ENCODE peak calls at places on chromosomes 4 and X, in ten cellular contexts. Y is BE2C; K is CD4-positive, alpha-beta T cell; S is fibroblast of mammary gland; X is bronchial epithelial cell; Q is psoas muscle; J is astrocyte of the spinal cord; O is activated CD8-positive, alpha-beta T cell treated with anti-CD3 and anti-CD28 coated beads for 36 hours; R is AG09309; P is heart left ventricle. I is an unnamed sample.
A peak's percentile ranks its signal among the peaks of the same experiment; 100 is the strongest.

GRCh38 chr4:72505314-72505744 is 63.7 kb downstream of the ADAMTS3 start:
- DNase-seq in Y (peak; percentile 75), K (no peak), S (peak; percentile 69), X (peak; percentile 53), Q (no peak), J (peak; percentile 57), O (peak; percentile 2), R (no peak), P (no peak), I (no peak)

GRCh38 chr4:159269143-159269542 is 166.3 kb downstream of the RAPGEF2 start:
- DNase-seq in Y (peak; percentile 75), K (no peak), S (no peak), X (no peak), Q (no peak), J (no peak), O (no peak), R (no peak), P (no peak), I (no peak)

GRCh38 chr4:1207157-1207470 is 34.7 kb upstream of the SPON2 start:
- DNase-seq in Y (peak; percentile 6), K (no peak), S (no peak), X (no peak), Q (no peak), J (no peak), O (peak; percentile 0), R (no peak), P (peak; percentile 29), I (no peak)

GRCh38 chr4:25180524-25181131 is 20.4 kb upstream of the SEPSECS start:
- DNase-seq in Y (peak; percentile 51), K (peak; percentile 22), S (peak; percentile 67), X (peak; percentile 51), Q (no peak), J (peak; percentile 41), O (peak; percentile 57), R (no peak), P (no peak), I (no peak)

GRCh38 chr4:141140271-141141205 is 7.3 kb upstream of the RNF150 start:
- DNase-seq in Y (no peak), K (no peak), S (no peak), X (no peak), Q (no peak), J (peak; percentile 9), O (no peak), R (no peak), P (no peak), I (no peak)

GRCh38 chrX:100944601-100945000 is 15.9 kb upstream of the XKRX start:
- DNase-seq in Y (no peak), K (no peak), S (no peak), X (no peak), Q (no peak), J (peak; percentile 5), O (no peak), R (no peak), P (no peak), I (no peak)

GRCh38 chr4:11182586-11183357 is 245.9 kb downstream of the HS3ST1 start:
- DNase-seq in Y (no peak), K (no peak), S (peak; percentile 78), X (peak; percentile 75), Q (no peak), J (peak; percentile 83), O (no peak), R (no peak), P (no peak), I (no peak)

GRCh38 chrX:87045352-87045751 is 472.2 kb upstream of the KLHL4 start:
- DNase-seq in Y (no peak), K (no peak), S (no peak), X (no peak), Q (no peak), J (no peak), O (no peak), R (no peak), P (no peak), I (no peak)

GRCh38 chrX:30308263-30309138 is 689 bp downstream of the NR0B1 start:
- DNase-seq in Y (peak; percentile 2), K (no peak), S (peak; percentile 15), X (no peak), Q (peak; percentile 20), J (peak; percentile 13), O (no peak), R (no peak), P (no peak), I (peak; percentile 17)

GRCh38 chrX:102599950-102600579 is 750 bp downstream of the ARMCX5 start:
- DNase-seq in Y (no peak), K (no peak), S (peak; percentile 47), X (peak; percentile 15), Q (no peak), J (peak; percentile 39), O (no peak), R (no peak), P (no peak), I (no peak)
- TF ChIP-seq CTCF in Y (no peak), K (no peak), S (no peak), X (no peak), Q (no peak), J (no peak), O (no peak), R (no peak), P (no peak), I (no peak)

GRCh38 chr4:137819964-137820383 is 287.7 kb upstream of the PCDH18 start:
- DNase-seq in Y (peak; percentile 49), K (no peak), S (peak; percentile 63), X (peak; percentile 72), Q (no peak), J (peak; percentile 60), O (no peak), R (peak; percentile 17), P (no peak), I (no peak)
- TF ChIP-seq CTCF in Y (peak; percentile 86), K (no peak), S (peak; percentile 74), X (peak; percentile 67), Q (peak; percentile 40), J (peak; percentile 64), O (no peak), R (peak; percentile 69), P (peak; percentile 19), I (peak; percentile 81)

GRCh38 chr4:67721317-67721769 is 20.4 kb upstream of the UBA6 start:
- DNase-seq in Y (no peak), K (no peak), S (no peak), X (no peak), Q (no peak), J (no peak), O (no peak), R (no peak), P (no peak), I (no peak)

GRCh38 chr4:67721770-67722597 is 21.0 kb upstream of the UBA6 start:
- DNase-seq in Y (no peak), K (no peak), S (peak; percentile 42), X (peak; percentile 96), Q (no peak), J (peak; percentile 44), O (peak; percentile 20), R (no peak), P (no peak), I (no peak)

GRCh38 chr4:67725132-67725531 is 24.2 kb upstream of the UBA6 start:
- DNase-seq in Y (no peak), K (no peak), S (peak; percentile 33), X (peak; percentile 96), Q (no peak), J (peak; percentile 32), O (no peak), R (no peak), P (no peak), I (no peak)

GRCh38 chr4:67725981-67726380 is 25.0 kb upstream of the UBA6 start:
- DNase-seq in Y (no peak), K (no peak), S (peak; percentile 65), X (peak; percentile 77), Q (no peak), J (peak; percentile 67), O (no peak), R (no peak), P (no peak), I (no peak)

GRCh38 chr4:67723949-67724348 is 23.0 kb upstream of the UBA6 start:
- DNase-seq in Y (peak; percentile 32), K (no peak), S (no peak), X (no peak), Q (no peak), J (no peak), O (no peak), R (no peak), P (no peak), I (no peak)
- TF ChIP-seq CTCF in Y (peak; percentile 21), K (no peak), S (no peak), X (peak; percentile 20), Q (no peak), J (no peak), O (no peak), R (no peak), P (no peak), I (no peak)

DNA sequence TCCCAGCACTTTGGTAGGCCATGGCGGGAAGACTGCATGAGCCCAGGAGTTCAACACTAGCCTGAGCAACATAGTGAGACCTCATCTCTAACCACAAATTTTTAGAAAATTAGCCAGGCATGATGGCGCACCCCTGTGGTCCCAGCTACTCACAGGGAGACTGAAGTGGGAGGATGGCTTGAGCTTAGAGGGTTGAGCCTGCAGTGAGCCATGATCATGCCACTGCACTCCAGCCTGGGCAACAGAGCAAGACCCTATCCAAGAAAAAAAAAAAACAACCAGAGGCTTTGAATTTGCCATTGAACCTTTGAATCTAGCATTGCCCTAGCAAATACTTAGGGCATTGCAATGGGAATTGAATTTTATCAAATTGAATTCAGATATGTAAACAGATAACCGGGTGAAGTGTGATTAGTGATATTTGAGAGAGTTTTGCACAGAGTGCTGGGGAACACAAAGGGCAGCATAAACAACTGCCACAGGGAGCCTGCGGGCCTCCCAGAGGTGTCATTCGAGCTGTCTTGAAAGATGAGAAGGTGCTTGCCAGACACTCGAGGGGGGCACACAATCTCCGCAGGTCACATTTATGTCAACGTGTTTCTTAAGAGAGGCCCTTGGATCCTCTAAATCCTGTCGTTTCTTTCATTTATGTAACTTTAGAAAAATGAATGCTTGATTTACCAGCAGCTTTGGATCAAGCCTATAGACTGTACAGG is 200.3 kb downstream of the AASDH start:
- DNase-seq in Y (no peak), K (no peak), S (no peak), X (no peak), Q (no peak), J (no peak), O (no peak), R (no peak), P (no peak), I (no peak)
- TF ChIP-seq CTCF in Y (no peak), K (no peak), S (no peak), X (no peak), Q (no peak), J (no peak), O (no peak), R (no peak), P (no peak), I (no peak)

GRCh38 chrX:40471965-40472648 is 108.7 kb upstream of the ATP6AP2 start:
- DNase-seq in Y (peak; percentile 64), K (peak; percentile 3), S (peak; percentile 24), X (peak; percentile 62), Q (no peak), J (peak; percentile 71), O (peak; percentile 42), R (peak; percentile 25), P (no peak), I (no peak)
- TF ChIP-seq CTCF in Y (peak; percentile 27), K (no peak), S (no peak), X (peak; percentile 36), Q (peak; percentile 3), J (no peak), O (no peak), R (no peak), P (peak; percentile 10), I (no peak)

GRCh38 chr4:168534535-168534934 is 37.7 kb downstream of the PALLD start:
- DNase-seq in Y (no peak), K (no peak), S (no peak), X (no peak), Q (no peak), J (no peak), O (no peak), R (no peak), P (no peak), I (no peak)
- TF ChIP-seq CTCF in Y (no peak), K (no peak), S (no peak), X (no peak), Q (no peak), J (no peak), O (no peak), R (no peak), P (no peak), I (no peak)